ENCODE peak calls at places on chromosomes 11 and 22, in six cellular contexts. One of them, this sample, is unnamed.

GRCh38 chr11:46127150-46127638 is 5.9 kb upstream of the PHF21A start:
- DNase-seq in CD4-positive, alpha-beta memory T cell: peak; percentile 82
- DNase-seq in esophagus squamous epithelium: no peak
- DNase-seq in lung: peak; percentile 58
- DNase-seq in kidney epithelial cell: no peak
- DNase-seq in SJSA1: peak; percentile 43
- DNase-seq in this sample: no peak

GRCh38 chr11:79047356-79047755 is 393.5 kb downstream of the TENM4 start:
- DNase-seq in CD4-positive, alpha-beta memory T cell: no peak
- DNase-seq in lung: no peak
- DNase-seq in kidney epithelial cell: no peak
- DNase-seq in SJSA1: no peak
- DNase-seq in esophagus squamous epithelium: no peak
- DNase-seq in this sample: no peak

GRCh38 chr11:86688398-86689179 is 16.2 kb upstream of the ME3 start:
- DNase-seq in lung: no peak
- DNase-seq in CD4-positive, alpha-beta memory T cell: no peak
- DNase-seq in SJSA1: peak; percentile 45
- DNase-seq in kidney epithelial cell: peak; percentile 93
- DNase-seq in esophagus squamous epithelium: no peak
- DNase-seq in this sample: no peak

GRCh38 chr22:24460418-24461089 is 33.2 kb downstream of the ADORA2A start:
- DNase-seq in CD4-positive, alpha-beta memory T cell: no peak
- DNase-seq in SJSA1: no peak
- DNase-seq in kidney epithelial cell: no peak
- DNase-seq in esophagus squamous epithelium: no peak
- DNase-seq in lung: no peak
- DNase-seq in this sample: no peak

GRCh38 chr11:129861702-129862107 is 33.7 kb downstream of the NFRKB start:
- DNase-seq in SJSA1: peak; percentile 93
- DNase-seq in esophagus squamous epithelium: no peak
- DNase-seq in CD4-positive, alpha-beta memory T cell: no peak
- DNase-seq in lung: peak; percentile 89
- DNase-seq in kidney epithelial cell: peak; percentile 94
- DNase-seq in this sample: peak; percentile 79

GRCh38 chr11:28529540-28530410 is 421.6 kb downstream of the METTL15 start:
- DNase-seq in lung: no peak
- DNase-seq in kidney epithelial cell: no peak
- DNase-seq in esophagus squamous epithelium: no peak
- DNase-seq in CD4-positive, alpha-beta memory T cell: no peak
- DNase-seq in SJSA1: peak; percentile 62
- DNase-seq in this sample: peak; percentile 24

GRCh38 chr22:40265783-40266182 is 80.5 kb upstream of the ADSL start:
- DNase-seq in lung: no peak
- DNase-seq in kidney epithelial cell: no peak
- DNase-seq in SJSA1: no peak
- DNase-seq in esophagus squamous epithelium: no peak
- DNase-seq in CD4-positive, alpha-beta memory T cell: no peak
- DNase-seq in this sample: no peak

GRCh38 chr11:119066481-119066880 is 1.1 kb upstream of the VPS11 start:
- DNase-seq in SJSA1: no peak
- DNase-seq in lung: no peak
- DNase-seq in CD4-positive, alpha-beta memory T cell: no peak
- DNase-seq in kidney epithelial cell: no peak
- DNase-seq in esophagus squamous epithelium: no peak
- DNase-seq in this sample: no peak

GRCh38 chr11:87005569-87005921 is 32.2 kb upstream of the TMEM135 start:
- DNase-seq in kidney epithelial cell: no peak
- DNase-seq in CD4-positive, alpha-beta memory T cell: no peak
- DNase-seq in SJSA1: no peak
- DNase-seq in lung: no peak
- DNase-seq in esophagus squamous epithelium: no peak
- DNase-seq in this sample: no peak

GRCh38 chr11:36426226-36426848 is 83.7 kb downstream of the TRAF6 start:
- DNase-seq in esophagus squamous epithelium: no peak
- DNase-seq in lung: no peak
- DNase-seq in SJSA1: no peak
- DNase-seq in CD4-positive, alpha-beta memory T cell: no peak
- DNase-seq in kidney epithelial cell: no peak
- DNase-seq in this sample: no peak

GRCh38 chr11:36417154-36417553 is 92.9 kb downstream of the TRAF6 start:
- DNase-seq in lung: no peak
- DNase-seq in SJSA1: no peak
- DNase-seq in kidney epithelial cell: no peak
- DNase-seq in CD4-positive, alpha-beta memory T cell: no peak
- DNase-seq in esophagus squamous epithelium: no peak
- DNase-seq in this sample: no peak

GRCh38 chr11:36425593-36426206 is 84.4 kb downstream of the TRAF6 start:
- DNase-seq in SJSA1: no peak
- DNase-seq in esophagus squamous epithelium: no peak
- DNase-seq in CD4-positive, alpha-beta memory T cell: no peak
- DNase-seq in lung: no peak
- DNase-seq in kidney epithelial cell: no peak
- DNase-seq in this sample: peak; percentile 77

GRCh38 chr11:36420025-36420424 is 90.0 kb downstream of the TRAF6 start:
- DNase-seq in esophagus squamous epithelium: no peak
- DNase-seq in lung: no peak
- DNase-seq in kidney epithelial cell: no peak
- DNase-seq in CD4-positive, alpha-beta memory T cell: no peak
- DNase-seq in SJSA1: no peak
- DNase-seq in this sample: no peak

DNA sequence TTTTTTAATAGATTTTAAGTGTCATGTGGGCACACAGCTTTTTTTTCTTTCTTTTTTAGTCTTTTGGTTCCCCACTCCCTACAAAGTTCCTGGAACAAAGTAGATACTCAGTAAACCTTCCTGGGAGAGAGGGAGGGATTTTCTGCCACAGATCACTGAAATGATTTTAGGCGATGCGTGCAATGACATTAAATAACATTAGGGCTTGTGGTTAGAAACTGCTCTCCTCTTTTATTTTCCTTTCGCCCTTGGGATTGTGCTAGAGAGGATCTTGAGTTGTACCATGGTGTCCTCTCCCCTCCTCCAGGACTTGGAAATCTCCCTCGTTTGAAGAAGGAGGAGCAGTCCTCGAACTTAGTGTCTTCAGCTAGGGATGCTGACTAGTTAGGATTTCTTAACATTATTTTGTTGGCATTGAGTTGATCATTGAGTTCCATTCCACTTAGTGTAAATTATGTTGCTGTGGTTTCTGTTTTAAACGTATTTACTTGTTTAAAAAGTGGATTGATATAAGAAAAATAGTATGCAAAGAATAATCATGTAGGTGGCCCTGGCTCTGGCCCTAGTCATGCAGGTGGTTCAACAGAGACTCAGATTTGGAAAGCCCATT is 88.4 kb downstream of the TRAF6 start:
- DNase-seq in esophagus squamous epithelium: no peak
- DNase-seq in CD4-positive, alpha-beta memory T cell: no peak
- DNase-seq in SJSA1: no peak
- DNase-seq in lung: no peak
- DNase-seq in kidney epithelial cell: no peak
- DNase-seq in this sample: no peak
- H3K4me3 ChIP-seq in esophagus squamous epithelium: no peak overlapping the region
- H3K4me3 ChIP-seq in CD4-positive, alpha-beta memory T cell: no peak overlapping the region
- H3K4me3 ChIP-seq in SJSA1: no peak overlapping the region
- H3K4me3 ChIP-seq in lung: no peak overlapping the region
- H3K4me3 ChIP-seq in kidney epithelial cell: no peak overlapping the region
- H3K4me3 ChIP-seq in this sample: no peak overlapping the region

DNA sequence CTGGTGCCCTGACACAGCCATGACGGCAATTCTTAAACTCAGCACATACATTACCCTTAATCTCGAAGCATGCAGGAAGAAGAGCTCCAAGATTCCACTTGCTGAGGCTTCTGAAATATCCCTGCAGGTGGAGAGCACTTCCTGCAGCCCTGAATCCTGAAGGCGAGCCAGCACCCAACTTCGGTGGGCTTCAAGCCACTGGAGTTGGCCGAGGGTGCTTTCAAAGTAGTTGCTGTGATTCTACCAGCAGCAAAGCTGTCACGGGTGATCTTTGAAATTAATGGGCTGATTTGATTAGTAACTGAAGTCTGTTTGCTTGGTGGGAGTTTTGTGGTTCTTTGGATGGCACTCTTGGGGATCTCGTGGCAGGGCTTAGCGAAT is 9.0 kb upstream of the FTH1 start:
- DNase-seq in kidney epithelial cell: no peak
- DNase-seq in lung: no peak
- DNase-seq in esophagus squamous epithelium: no peak
- DNase-seq in SJSA1: no peak
- DNase-seq in CD4-positive, alpha-beta memory T cell: no peak
- DNase-seq in this sample: no peak
- H3K4me3 ChIP-seq in kidney epithelial cell: no peak overlapping the region
- H3K4me3 ChIP-seq in lung: no peak overlapping the region
- H3K4me3 ChIP-seq in esophagus squamous epithelium: no peak overlapping the region
- H3K4me3 ChIP-seq in SJSA1: no peak overlapping the region
- H3K4me3 ChIP-seq in CD4-positive, alpha-beta memory T cell: no peak overlapping the region
- H3K4me3 ChIP-seq in this sample: no peak overlapping the region

GRCh38 chr11:62926669-62927455 is 5.7 kb upstream of the CHRM1 start:
- DNase-seq in SJSA1: no peak
- DNase-seq in CD4-positive, alpha-beta memory T cell: no peak
- DNase-seq in esophagus squamous epithelium: no peak
- DNase-seq in lung: no peak
- DNase-seq in kidney epithelial cell: no peak
- DNase-seq in this sample: no peak
- H3K4me3 ChIP-seq in SJSA1: no peak overlapping the region
- H3K4me3 ChIP-seq in CD4-positive, alpha-beta memory T cell: no peak overlapping the region
- H3K4me3 ChIP-seq in esophagus squamous epithelium: peak overlapping the region; percentile 39
- H3K4me3 ChIP-seq in lung: no peak overlapping the region
- H3K4me3 ChIP-seq in kidney epithelial cell: no peak overlapping the region
- H3K4me3 ChIP-seq in this sample: no peak overlapping the region

GRCh38 chr11:109209572-109209971 is 212.4 kb upstream of the C11orf87 start:
- DNase-seq in esophagus squamous epithelium: no peak
- DNase-seq in lung: no peak
- DNase-seq in SJSA1: no peak
- DNase-seq in kidney epithelial cell: no peak
- DNase-seq in CD4-positive, alpha-beta memory T cell: no peak
- DNase-seq in this sample: no peak
- H3K4me3 ChIP-seq in esophagus squamous epithelium: no peak overlapping the region
- H3K4me3 ChIP-seq in lung: no peak overlapping the region
- H3K4me3 ChIP-seq in SJSA1: no peak overlapping the region
- H3K4me3 ChIP-seq in kidney epithelial cell: no peak overlapping the region
- H3K4me3 ChIP-seq in CD4-positive, alpha-beta memory T cell: no peak overlapping the region
- H3K4me3 ChIP-seq in this sample: no peak overlapping the region

DNA sequence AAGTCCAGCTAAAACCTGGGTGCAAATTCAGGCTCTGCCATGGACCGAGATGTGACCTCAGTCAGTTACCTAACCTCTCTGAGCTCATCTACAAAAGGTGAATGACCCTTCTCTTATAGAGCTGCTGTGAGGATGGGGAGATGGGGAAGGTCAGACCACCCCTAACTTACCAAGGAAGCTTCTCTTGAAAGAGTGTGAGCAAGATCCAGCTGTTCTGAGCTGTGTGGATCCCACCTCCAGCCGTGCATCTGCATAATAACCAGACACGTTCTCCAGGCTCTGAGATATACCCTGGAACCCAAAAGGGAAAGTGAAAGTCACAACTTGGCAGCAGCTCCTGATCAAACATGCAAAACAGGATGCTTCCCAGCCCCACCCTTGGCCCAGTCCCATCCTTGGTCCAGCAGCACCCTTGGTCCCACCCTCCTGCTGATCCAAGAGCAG is at the start of gene APOL3:
- DNase-seq in SJSA1: no peak
- DNase-seq in esophagus squamous epithelium: no peak
- DNase-seq in CD4-positive, alpha-beta memory T cell: peak; percentile 75
- DNase-seq in kidney epithelial cell: no peak
- DNase-seq in lung: peak; percentile 69
- DNase-seq in this sample: no peak
- H3K4me3 ChIP-seq in SJSA1: no peak within 1 kb of the TSS
- H3K4me3 ChIP-seq in esophagus squamous epithelium: peak within 1 kb of the TSS; percentile 46
- H3K4me3 ChIP-seq in CD4-positive, alpha-beta memory T cell: peak within 1 kb of the TSS; percentile 99
- H3K4me3 ChIP-seq in kidney epithelial cell: no peak within 1 kb of the TSS
- H3K4me3 ChIP-seq in lung: peak within 1 kb of the TSS; percentile 37
- H3K4me3 ChIP-seq in this sample: no peak within 1 kb of the TSS

GRCh38 chr22:38468761-38469305 is 937 bp downstream of the KDELR3 start:
- DNase-seq in CD4-positive, alpha-beta memory T cell: no peak
- DNase-seq in esophagus squamous epithelium: no peak
- DNase-seq in lung: no peak
- DNase-seq in kidney epithelial cell: no peak
- DNase-seq in SJSA1: no peak
- DNase-seq in this sample: no peak
- H3K4me3 ChIP-seq in CD4-positive, alpha-beta memory T cell: no peak overlapping the region
- H3K4me3 ChIP-seq in esophagus squamous epithelium: peak overlapping the region; percentile 54
- H3K4me3 ChIP-seq in lung: no peak overlapping the region
- H3K4me3 ChIP-seq in kidney epithelial cell: peak overlapping the region; percentile 61
- H3K4me3 ChIP-seq in SJSA1: no peak overlapping the region
- H3K4me3 ChIP-seq in this sample: peak overlapping the region; percentile 96

DNA sequence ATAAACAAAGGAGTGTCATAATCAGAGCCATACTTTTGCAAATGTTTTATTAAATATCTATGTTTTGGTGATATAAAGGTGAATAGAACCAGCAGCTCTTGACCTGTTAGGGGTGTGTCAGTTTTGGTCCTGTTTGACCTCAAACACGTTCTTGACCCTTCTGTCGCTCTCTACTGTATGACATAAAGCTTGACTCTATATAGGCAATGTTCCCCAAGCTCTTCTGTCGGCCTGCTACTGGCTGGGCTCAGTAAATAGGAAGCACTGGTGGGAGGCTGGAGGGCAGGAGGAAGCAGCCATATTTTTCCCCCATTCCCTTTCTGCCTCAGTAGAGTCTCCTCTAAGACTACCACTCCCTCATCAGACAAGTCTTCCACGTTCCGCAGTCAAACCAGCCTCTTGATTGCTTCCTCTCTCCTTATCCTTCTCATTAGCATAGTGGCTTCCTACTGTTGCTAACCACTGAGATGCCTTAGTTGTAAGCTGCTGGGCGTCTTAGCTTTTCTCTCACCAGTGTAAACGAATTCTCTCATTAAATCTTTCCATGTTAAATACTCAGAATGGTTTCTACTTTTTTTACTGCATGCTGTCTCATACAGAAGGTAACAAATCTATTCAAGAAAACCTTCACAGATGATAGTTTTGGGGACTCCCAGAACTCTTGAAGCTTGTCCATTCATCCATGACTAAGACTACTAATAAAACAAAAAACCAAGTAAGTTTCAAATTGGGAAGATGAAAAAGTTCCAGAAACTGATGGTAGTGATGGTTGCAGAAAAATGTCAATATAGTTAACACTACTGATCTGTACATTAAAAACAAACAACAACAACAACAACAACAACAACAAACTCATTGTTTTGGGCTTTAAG is 3.3 kb downstream of the NPAT start:
- DNase-seq in SJSA1: no peak
- DNase-seq in esophagus squamous epithelium: no peak
- DNase-seq in kidney epithelial cell: no peak
- DNase-seq in CD4-positive, alpha-beta memory T cell: no peak
- DNase-seq in lung: no peak
- DNase-seq in this sample: no peak
- H3K4me3 ChIP-seq in SJSA1: no peak overlapping the region
- H3K4me3 ChIP-seq in esophagus squamous epithelium: no peak overlapping the region
- H3K4me3 ChIP-seq in kidney epithelial cell: no peak overlapping the region
- H3K4me3 ChIP-seq in CD4-positive, alpha-beta memory T cell: no peak overlapping the region
- H3K4me3 ChIP-seq in lung: no peak overlapping the region
- H3K4me3 ChIP-seq in this sample: no peak overlapping the region

This sample was measured in skeletal muscle cell.